ENCODE peak calls at places on chromosomes 4 and X, in eight cellular contexts. X, B, A, M, C, U, Y and P are unnamed samples. For H3K9me3, the result is how much of the 10 kb centered on the place peaks cover.

GRCh38 chr4:8708401-8709021 is 115.9 kb downstream of the CPZ start:
- DNase-seq in C (no peak), Y (no peak), X (no peak), M (no peak), U (no peak), B (peak), A (no peak), P (no peak)

GRCh38 chrX:75887833-75888232 is 102.8 kb upstream of the MAGEE2 start:
- DNase-seq in U (no peak), X (no peak), C (no peak), B (no peak), M (no peak), A (no peak), Y (no peak), P (no peak)

GRCh38 chrX:24189490-24189889 is 40.0 kb downstream of the ZFX start:
- DNase-seq in C (no peak), X (no peak), A (no peak), M (no peak), B (no peak), U (no peak), Y (no peak), P (no peak)

GRCh38 chr4:8547108-8547911 is 32.9 kb upstream of the GPR78 start:
- DNase-seq in B (peak), A (peak), X (peak), C (no peak), Y (no peak), U (no peak), M (peak), P (no peak)

GRCh38 chr4:81688085-81688484 is 216.4 kb upstream of the RASGEF1B start:
- DNase-seq in Y (no peak), M (no peak), X (peak), A (no peak), C (no peak), B (no peak), U (no peak), P (no peak)

GRCh38 chr4:139084425-139085093 is 69.0 kb downstream of the NOCT start:
- DNase-seq in A (no peak), U (no peak), B (peak), Y (no peak), C (no peak), M (no peak), X (no peak), P (no peak)

GRCh38 chr4:40238008-40238699 is 41.3 kb downstream of the RHOH start:
- DNase-seq in M (no peak), X (no peak), A (no peak), Y (no peak), U (no peak), C (no peak), B (no peak), P (no peak)

GRCh38 chr4:162683659-162684370 is 482.9 kb downstream of the NAF1 start:
- DNase-seq in M (no peak), Y (no peak), U (no peak), C (no peak), X (peak), B (no peak), A (no peak), P (no peak)

GRCh38 chrX:39260965-39261364 is 459.7 kb downstream of the MID1IP1 start:
- DNase-seq in U (no peak), Y (no peak), C (no peak), B (no peak), A (no peak), X (peak), M (no peak), P (no peak)

GRCh38 chr4:85514783-85515182 is 39.8 kb downstream of the ARHGAP24 start:
- DNase-seq in X (no peak), C (no peak), Y (no peak), A (no peak), M (no peak), U (no peak), B (no peak), P (no peak)

GRCh38 chr4:34309356-34309900 is 1934.9 kb downstream of the ARAP2 start:
- DNase-seq in U (no peak), M (no peak), X (no peak), B (no peak), A (no peak), C (no peak), Y (no peak), P (no peak)

GRCh38 chr4:56055027-56055976 is 106.6 kb downstream of the CEP135 start:
- DNase-seq in C (peak), U (no peak), X (no peak), M (no peak), A (no peak), Y (no peak), B (no peak), P (no peak)

GRCh38 chr4:89166971-89167475 is 55.7 kb downstream of the TIGD2 start:
- DNase-seq in X (no peak), U (no peak), B (no peak), M (no peak), C (no peak), A (no peak), Y (no peak), P (no peak)

GRCh38 chr4:6873792-6874461 is 35.7 kb upstream of the TBC1D14 start:
- DNase-seq in X (peak), U (peak), M (peak), A (peak), B (peak), C (peak), Y (peak), P (no peak)

GRCh38 chrX:120251471-120252011 is 929 bp downstream of the ZBTB33 start:
- DNase-seq in A (peak), U (no peak), Y (peak), X (peak), C (peak), M (peak), B (peak), P (no peak)

GRCh38 chr4:68576272-68577100 is at the start of gene UGT2B17:
- DNase-seq in M (no peak), C (no peak), U (no peak), Y (no peak), A (no peak), B (no peak), X (no peak), P (no peak)

GRCh38 chr4:151540728-151541437 is 131.9 kb downstream of the FHIP1A start:
- DNase-seq in U (no peak), A (no peak), M (peak), X (peak), B (peak), Y (no peak), C (peak), P (peak)

GRCh38 chr4:150348079-150348478 is 233.9 kb upstream of the MAB21L2 start:
- DNase-seq in U (no peak), Y (no peak), B (no peak), M (peak), A (no peak), C (no peak), X (peak), P (no peak)

GRCh38 chrX:154546354-154547244 is at the start of gene G6PD:
- DNase-seq in C (peak), M (peak), X (peak), A (peak), U (peak), B (peak), Y (peak), P (no peak)

GRCh38 chrX:129957241-129958099 is 25.0 kb upstream of the BCORL1 start:
- DNase-seq in A (peak), C (peak), B (peak), Y (peak), X (peak), U (peak), M (peak), P (no peak)

GRCh38 chrX:38939067-38939466 is 137.8 kb downstream of the MID1IP1 start:
- DNase-seq in M (peak), A (peak), B (no peak), C (no peak), X (no peak), Y (no peak), U (no peak), P (peak)

GRCh38 chr4:22115262-22115661 is 166.7 kb upstream of the KCNIP4 start:
- DNase-seq in U (no peak), M (no peak), Y (no peak), C (no peak), B (no peak), A (no peak), X (no peak), P (no peak)

GRCh38 chr4:86306816-86307215 is 53.0 kb downstream of the MAPK10 start:
- DNase-seq in C (no peak), U (no peak), Y (no peak), B (no peak), X (peak), A (no peak), M (peak), P (peak)

GRCh38 chr4:72602396-72602795 is 33.4 kb upstream of the ADAMTS3 start:
- DNase-seq in X (no peak), U (no peak), B (no peak), C (no peak), M (no peak), Y (no peak), A (no peak), P (no peak)

GRCh38 chrX:53684415-53685192 is 1.9 kb downstream of the HUWE1 start:
- DNase-seq in C (no peak), Y (no peak), X (peak), U (no peak), M (no peak), A (no peak), B (no peak), P (no peak)

DNA sequence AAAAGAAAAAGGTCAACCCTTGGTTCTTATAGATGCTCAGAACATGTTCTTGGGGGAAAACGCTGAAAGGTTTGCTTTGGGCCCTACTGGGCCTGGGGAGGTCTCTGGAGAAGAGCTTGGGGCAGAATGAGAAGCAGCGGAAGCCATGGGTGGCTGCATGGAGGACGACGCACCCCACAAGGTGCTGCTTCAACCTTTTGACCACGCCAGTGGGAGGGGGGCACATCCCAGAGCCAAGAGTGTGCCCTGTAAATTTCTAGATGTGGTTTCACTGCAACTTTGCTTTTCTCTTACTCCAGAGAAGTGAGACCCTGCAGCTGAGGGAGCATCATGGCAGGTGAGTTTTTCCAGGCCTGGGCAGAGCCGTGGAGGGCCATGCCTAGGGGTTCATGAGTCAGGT is 3.2 kb downstream of the PRRG3 start:
- DNase-seq in A (no peak), X (no peak), B (no peak), Y (no peak), M (no peak), U (no peak), C (no peak), P (no peak)
- H3K9me3 ChIP-seq in A (under half), X (under half), B (under half), Y (under half), M (under half), U (under half), C (under half), P (under half)

GRCh38 chrX:1477229-1477628 is 24.5 kb upstream of the ASMTL start:
- DNase-seq in A (no peak), B (no peak), U (no peak), Y (no peak), C (no peak), M (no peak), X (no peak), P (no peak)

GRCh38 chrX:1468250-1468772 is 15.6 kb upstream of the ASMTL start:
- DNase-seq in B (no peak), C (peak), A (no peak), Y (peak), U (peak), M (no peak), X (peak), P (no peak)

GRCh38 chrX:1475881-1476280 is 23.2 kb upstream of the ASMTL start:
- DNase-seq in A (no peak), B (no peak), C (no peak), X (no peak), M (no peak), U (no peak), Y (no peak), P (no peak)

GRCh38 chrX:1476682-1477081 is 24.0 kb upstream of the ASMTL start:
- DNase-seq in X (no peak), C (no peak), U (no peak), A (no peak), M (no peak), B (no peak), Y (no peak), P (no peak)

DNA sequence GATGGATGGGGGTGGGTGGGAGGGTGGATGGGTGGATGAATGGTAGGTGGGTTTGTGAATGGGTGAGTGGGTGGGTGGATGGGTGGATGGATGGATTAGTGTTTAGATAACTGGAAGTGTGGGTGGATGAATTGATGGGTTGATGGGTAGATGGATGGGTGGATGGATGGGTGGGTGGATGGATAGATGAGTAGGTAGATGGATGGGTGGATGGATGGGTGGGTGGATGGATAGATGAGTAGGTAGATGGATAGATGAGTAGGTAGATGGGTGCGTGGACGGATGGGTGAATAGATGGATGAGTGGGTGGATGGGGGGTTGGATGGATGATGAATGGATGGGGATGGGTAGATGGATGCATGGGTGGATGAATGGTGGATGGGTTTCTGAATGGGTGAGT is 20.3 kb upstream of the ASMTL start:
- DNase-seq in U (peak), C (no peak), B (no peak), M (no peak), A (no peak), X (no peak), Y (no peak), P (no peak)
- H3K9me3 ChIP-seq in U (under half), C (under half), B (under half), M (under half), A (under half), X (under half), Y (under half), P (under half)

GRCh38 chrX:45229348-45229747 is 28.7 kb upstream of the DIPK2B start:
- DNase-seq in U (no peak), C (no peak), Y (no peak), M (no peak), A (no peak), B (no peak), X (no peak), P (no peak)

GRCh38 chrX:45233541-45233940 is 32.9 kb upstream of the DIPK2B start:
- DNase-seq in X (no peak), M (no peak), B (no peak), C (no peak), A (no peak), U (no peak), Y (no peak), P (no peak)

GRCh38 chrX:45228126-45228525 is 27.4 kb upstream of the DIPK2B start:
- DNase-seq in B (no peak), U (no peak), C (no peak), A (no peak), X (no peak), M (no peak), Y (no peak), P (no peak)

GRCh38 chrX:45230410-45230809 is 29.7 kb upstream of the DIPK2B start:
- DNase-seq in M (no peak), X (no peak), B (no peak), U (no peak), A (no peak), C (no peak), Y (no peak), P (no peak)

DNA sequence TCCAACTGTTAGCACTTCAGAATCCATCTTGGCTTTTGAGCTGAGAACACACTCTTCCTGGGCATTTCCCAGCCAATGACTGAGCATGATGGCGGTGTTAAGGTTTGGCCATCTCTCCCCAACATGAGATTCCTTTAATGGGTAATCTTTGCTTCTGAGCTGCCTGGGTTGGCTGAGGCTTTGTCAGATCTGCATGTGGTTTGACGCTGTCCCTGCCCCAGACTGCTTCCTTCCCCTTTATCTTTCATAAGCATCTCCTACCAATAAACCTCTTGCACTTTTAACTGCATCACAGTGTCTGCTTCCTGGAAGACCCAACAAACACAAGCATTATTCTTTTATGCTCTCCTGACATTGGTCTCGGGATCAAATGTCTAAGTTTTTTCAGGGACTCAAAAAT is 31.5 kb upstream of the DIPK2B start:
- DNase-seq in U (no peak), Y (no peak), X (no peak), A (no peak), C (no peak), M (no peak), B (no peak), P (no peak)
- H3K9me3 ChIP-seq in U (under half), Y (under half), X (under half), A (under half), C (under half), M (under half), B (under half), P (under half)

GRCh38 chr4:53680168-53680567 is 88.9 kb upstream of the LNX1 start:
- DNase-seq in M (no peak), Y (no peak), A (no peak), B (no peak), C (no peak), U (no peak), X (no peak), P (no peak)
- H3K9me3 ChIP-seq in M (under half), Y (under half), A (under half), B (under half), C (under half), U (under half), X (under half), P (under half)

DNA sequence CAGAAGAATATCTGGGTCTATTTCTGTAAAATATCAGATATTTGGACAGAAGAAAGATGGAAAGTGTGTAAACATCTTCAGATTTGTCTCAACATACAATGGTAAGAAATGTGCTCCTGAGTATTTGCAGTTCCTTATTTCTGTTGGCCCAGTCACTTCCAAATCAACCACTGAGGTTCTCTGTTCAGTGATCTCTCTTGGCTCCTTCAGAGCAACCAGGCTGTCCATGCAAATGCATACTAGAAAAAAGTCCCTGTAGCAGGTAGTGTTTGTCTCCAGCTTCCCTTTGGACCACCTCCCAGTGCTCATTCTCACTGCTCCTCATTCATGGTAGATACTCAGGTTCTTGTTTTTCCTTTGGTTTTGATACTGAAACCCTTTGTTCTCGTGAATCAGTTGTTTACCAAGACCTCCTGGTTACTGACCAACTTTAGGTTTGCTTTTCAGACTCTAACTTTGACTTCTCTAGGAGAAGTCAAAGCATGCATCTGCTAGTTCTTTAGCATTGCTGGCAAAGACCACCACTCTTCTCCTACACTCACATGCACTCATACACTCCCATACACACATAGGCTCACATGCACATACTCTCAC is 28.8 kb downstream of the ASIC5 start:
- DNase-seq in X (no peak), M (no peak), B (no peak), Y (no peak), U (no peak), C (no peak), A (no peak), P (no peak)
- H3K9me3 ChIP-seq in X (under half), M (under half), B (under half), Y (under half), U (under half), C (under half), A (under half), P (under half)

GRCh38 chr4:583820-584219 is 7.7 kb upstream of the TMEM271 start:
- DNase-seq in X (no peak), B (no peak), U (no peak), Y (no peak), A (no peak), M (no peak), C (no peak), P (no peak)

GRCh38 chr4:579543-580175 is 3.6 kb upstream of the TMEM271 start:
- DNase-seq in X (no peak), M (no peak), C (no peak), Y (no peak), A (no peak), B (no peak), U (no peak), P (no peak)

GRCh38 chr4:581753-582361 is 5.8 kb upstream of the TMEM271 start:
- DNase-seq in C (no peak), B (no peak), A (no peak), Y (no peak), X (no peak), M (no peak), U (no peak), P (no peak)

GRCh38 chr4:578451-579443 is 2.7 kb upstream of the TMEM271 start:
- DNase-seq in U (no peak), M (no peak), A (no peak), X (no peak), Y (no peak), B (no peak), C (no peak), P (no peak)

GRCh38 chr4:581181-581580 is 5.1 kb upstream of the TMEM271 start:
- DNase-seq in A (no peak), U (no peak), C (no peak), M (no peak), X (no peak), B (no peak), Y (no peak), P (no peak)
- H3K9me3 ChIP-seq in A (under half), U (under half), C (under half), M (under half), X (under half), B (under half), Y (under half), P (under half)

GRCh38 chrX:150478496-150479492 is 89.6 kb upstream of the MTM1 start:
- DNase-seq in X (no peak), B (no peak), M (no peak), Y (no peak), C (no peak), A (no peak), U (no peak), P (no peak)

GRCh38 chrX:150473371-150473770 is 95.0 kb upstream of the MTM1 start:
- DNase-seq in C (no peak), U (no peak), M (no peak), A (no peak), B (no peak), X (no peak), Y (no peak), P (no peak)

GRCh38 chrX:150477364-150477763 is 91.1 kb upstream of the MTM1 start:
- DNase-seq in U (no peak), Y (no peak), M (no peak), X (no peak), C (no peak), A (no peak), B (no peak), P (no peak)

GRCh38 chrX:150476183-150476699 is 92.2 kb upstream of the MTM1 start:
- DNase-seq in A (no peak), X (no peak), Y (no peak), C (no peak), M (peak), B (no peak), U (no peak), P (peak)

GRCh38 chrX:150475466-150475865 is 93.0 kb upstream of the MTM1 start:
- DNase-seq in U (no peak), M (peak), Y (no peak), C (no peak), B (no peak), X (no peak), A (no peak), P (no peak)
- H3K9me3 ChIP-seq in U (under half), M (under half), Y (under half), C (under half), B (under half), X (under half), A (under half), P (under half)

DNA sequence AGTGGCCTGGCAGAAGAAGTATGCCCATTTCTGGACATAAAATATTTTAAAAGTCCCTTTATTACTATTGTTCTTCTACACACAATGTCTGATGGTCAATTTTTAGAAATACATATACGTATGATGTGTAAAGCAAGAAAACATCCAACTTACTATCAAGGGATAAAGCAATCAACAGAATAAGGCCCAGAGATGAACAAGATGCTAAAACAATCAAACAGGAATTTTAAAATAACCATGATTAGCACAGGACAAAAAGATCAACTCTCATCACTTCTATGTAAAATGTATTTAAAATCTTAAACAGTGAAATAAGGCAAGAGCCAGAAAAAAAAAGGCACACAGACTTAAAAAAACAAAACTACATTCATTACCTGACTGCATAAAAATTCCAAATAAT is 60.9 kb downstream of the MTNR1A start:
- DNase-seq in B (no peak), C (no peak), M (no peak), Y (no peak), A (no peak), U (no peak), X (no peak), P (no peak)
- H3K9me3 ChIP-seq in B (under half), C (under half), M (under half), Y (under half), A (under half), U (under half), X (under half), P (under half)